ENCODE peak calls at places on chromosomes 2 and 18, in five cellular contexts. One of them, this sample, is unnamed.

GRCh38 chr2:236298924-236299475 is 34.8 kb upstream of the ASB18 start:
- DNase-seq in osteoblast: no peak
- DNase-seq in fibroblast of lung: no peak
- DNase-seq in K562: no peak
- DNase-seq in SK-N-SH: no peak
- DNase-seq in this sample: no peak

GRCh38 chr2:73176205-73176880 is 26.0 kb upstream of the NOTO start:
- DNase-seq in osteoblast: peak
- DNase-seq in K562: no peak
- DNase-seq in SK-N-SH: no peak
- DNase-seq in fibroblast of lung: no peak
- DNase-seq in this sample: peak

GRCh38 chr2:24452499-24452878 is 38.6 kb upstream of the NCOA1 start:
- DNase-seq in SK-N-SH: no peak
- DNase-seq in K562: no peak
- DNase-seq in fibroblast of lung: no peak
- DNase-seq in osteoblast: no peak
- DNase-seq in this sample: no peak

GRCh38 chr2:168518555-168519066 is 62.5 kb downstream of the CERS6 start:
- DNase-seq in K562: no peak
- DNase-seq in fibroblast of lung: peak
- DNase-seq in SK-N-SH: no peak
- DNase-seq in osteoblast: no peak
- DNase-seq in this sample: peak

GRCh38 chr2:188853307-188853706 is 120.9 kb upstream of the COL3A1 start:
- DNase-seq in fibroblast of lung: peak
- DNase-seq in osteoblast: no peak
- DNase-seq in K562: no peak
- DNase-seq in SK-N-SH: peak
- DNase-seq in this sample: no peak

GRCh38 chr2:186569906-186570305 is 19.9 kb upstream of the ITGAV start:
- DNase-seq in osteoblast: no peak
- DNase-seq in SK-N-SH: no peak
- DNase-seq in fibroblast of lung: no peak
- DNase-seq in K562: no peak
- DNase-seq in this sample: peak

GRCh38 chr2:102256874-102257462 is 54.4 kb upstream of the IL1RL1 start:
- DNase-seq in fibroblast of lung: no peak
- DNase-seq in K562: no peak
- DNase-seq in osteoblast: no peak
- DNase-seq in SK-N-SH: no peak
- DNase-seq in this sample: no peak

GRCh38 chr18:75173125-75173432 is 35.9 kb downstream of the PTGR3 start:
- DNase-seq in SK-N-SH: no peak
- DNase-seq in osteoblast: no peak
- DNase-seq in fibroblast of lung: peak
- DNase-seq in K562: peak
- DNase-seq in this sample: peak

GRCh38 chr2:56314809-56315208 is 131.0 kb downstream of the CCDC85A start:
- DNase-seq in fibroblast of lung: no peak
- DNase-seq in osteoblast: no peak
- DNase-seq in SK-N-SH: no peak
- DNase-seq in K562: no peak
- DNase-seq in this sample: no peak

GRCh38 chr18:77899972-77900754 is 650.5 kb downstream of the GALR1 start:
- DNase-seq in K562: peak
- DNase-seq in fibroblast of lung: peak
- DNase-seq in SK-N-SH: peak
- DNase-seq in osteoblast: peak
- DNase-seq in this sample: peak

GRCh38 chr2:232731470-232731869 is 34.3 kb downstream of the GIGYF2 start:
- DNase-seq in fibroblast of lung: peak
- DNase-seq in SK-N-SH: no peak
- DNase-seq in K562: no peak
- DNase-seq in osteoblast: no peak
- DNase-seq in this sample: no peak

GRCh38 chr2:24930768-24931167 is 10.7 kb upstream of the ADCY3 start:
- DNase-seq in osteoblast: no peak
- DNase-seq in SK-N-SH: no peak
- DNase-seq in K562: no peak
- DNase-seq in fibroblast of lung: no peak
- DNase-seq in this sample: peak

GRCh38 chr18:7273301-7273911 is 42.5 kb downstream of the LRRC30 start:
- DNase-seq in fibroblast of lung: peak
- DNase-seq in SK-N-SH: no peak
- DNase-seq in K562: no peak
- DNase-seq in osteoblast: peak
- DNase-seq in this sample: no peak

GRCh38 chr2:56009758-56010534 is 86.4 kb upstream of the EFEMP1 start:
- DNase-seq in K562: peak
- DNase-seq in SK-N-SH: peak
- DNase-seq in osteoblast: no peak
- DNase-seq in fibroblast of lung: peak
- DNase-seq in this sample: peak

GRCh38 chr18:49537232-49537876 is 24.5 kb upstream of the LIPG start:
- DNase-seq in osteoblast: no peak
- DNase-seq in K562: no peak
- DNase-seq in fibroblast of lung: no peak
- DNase-seq in SK-N-SH: no peak
- DNase-seq in this sample: no peak

GRCh38 chr2:176492583-176492982 is 223.3 kb downstream of the MTX2 start:
- DNase-seq in fibroblast of lung: no peak
- DNase-seq in K562: no peak
- DNase-seq in SK-N-SH: no peak
- DNase-seq in osteoblast: no peak
- DNase-seq in this sample: no peak

GRCh38 chr2:144670080-144670479 is 150.2 kb upstream of the ZEB2 start:
- DNase-seq in SK-N-SH: no peak
- DNase-seq in osteoblast: no peak
- DNase-seq in fibroblast of lung: no peak
- DNase-seq in K562: no peak
- DNase-seq in this sample: no peak

GRCh38 chr2:150023044-150023443 is 435.5 kb upstream of the MMADHC start:
- DNase-seq in SK-N-SH: no peak
- DNase-seq in K562: no peak
- DNase-seq in osteoblast: no peak
- DNase-seq in fibroblast of lung: no peak
- DNase-seq in this sample: no peak

GRCh38 chr2:177338177-177338721 is 54.3 kb upstream of the AGPS start:
- DNase-seq in SK-N-SH: no peak
- DNase-seq in K562: no peak
- DNase-seq in fibroblast of lung: peak
- DNase-seq in osteoblast: no peak
- DNase-seq in this sample: no peak

GRCh38 chr2:237616373-237617304 is 10.7 kb upstream of the LRRFIP1 start:
- DNase-seq in osteoblast: peak
- DNase-seq in K562: no peak
- DNase-seq in SK-N-SH: no peak
- DNase-seq in fibroblast of lung: peak
- DNase-seq in this sample: no peak
- H3K4me3 ChIP-seq in osteoblast: no peak
- H3K4me3 ChIP-seq in K562: no peak
- H3K4me3 ChIP-seq in SK-N-SH: no peak
- H3K4me3 ChIP-seq in fibroblast of lung: no peak
- H3K4me3 ChIP-seq in this sample: no peak

DNA sequence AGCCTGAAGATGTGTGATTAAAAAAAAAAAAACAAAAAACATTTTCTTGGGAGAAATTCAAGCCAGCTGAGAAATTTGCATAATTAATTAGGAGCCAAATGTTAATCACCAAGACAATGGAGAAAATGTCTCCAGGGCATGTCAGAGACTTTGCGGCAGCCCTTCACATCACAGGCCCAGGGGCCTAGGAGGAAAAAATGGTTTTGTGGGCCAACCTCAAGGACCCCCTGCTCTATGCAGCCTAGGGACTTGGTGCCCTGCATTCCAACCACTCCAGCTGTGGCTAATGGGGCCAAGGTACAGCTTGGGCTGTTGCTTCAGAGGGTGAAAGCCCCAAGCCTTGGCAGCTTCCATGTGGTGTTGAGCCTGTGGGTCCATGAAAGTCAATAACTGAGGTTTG is 241.9 kb upstream of the THUMPD2 start:
- DNase-seq in fibroblast of lung: no peak
- DNase-seq in osteoblast: no peak
- DNase-seq in SK-N-SH: no peak
- DNase-seq in K562: no peak
- DNase-seq in this sample: no peak
- H3K4me2 ChIP-seq in fibroblast of lung: no peak
- H3K4me2 ChIP-seq in osteoblast: no peak
- H3K4me2 ChIP-seq in SK-N-SH: no peak
- H3K4me2 ChIP-seq in K562: no peak
- H3K4me2 ChIP-seq in this sample: no peak

DNA sequence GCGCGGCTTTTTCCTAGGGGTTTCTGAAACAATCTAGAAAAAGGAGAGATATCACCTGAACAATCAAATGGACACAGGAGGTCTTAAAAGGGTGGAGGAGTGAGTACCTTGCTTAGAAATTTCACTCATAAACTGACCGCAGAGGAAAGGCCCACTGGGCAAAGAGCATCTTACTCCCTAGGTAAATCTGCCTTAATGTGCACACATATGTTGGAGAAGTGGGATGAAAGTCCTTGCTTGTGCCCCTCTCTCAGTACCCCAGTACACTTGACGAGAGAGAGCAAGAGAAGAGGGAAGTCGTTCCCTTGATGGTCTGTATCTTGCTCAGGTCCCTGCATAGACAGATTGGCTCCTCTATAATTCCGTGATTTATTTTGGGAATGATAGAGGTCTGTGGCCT is 6.7 kb downstream of the TBR1 start:
- DNase-seq in K562: no peak
- DNase-seq in fibroblast of lung: no peak
- DNase-seq in osteoblast: no peak
- DNase-seq in SK-N-SH: no peak
- DNase-seq in this sample: peak
- H3K4me3 ChIP-seq in K562: no peak
- H3K4me3 ChIP-seq in fibroblast of lung: no peak
- H3K4me3 ChIP-seq in osteoblast: no peak
- H3K4me3 ChIP-seq in SK-N-SH: no peak
- H3K4me3 ChIP-seq in this sample: peak

GRCh38 chr2:29010946-29011649 is 30.0 kb downstream of the TOGARAM2 start:
- DNase-seq in osteoblast: peak
- DNase-seq in K562: no peak
- DNase-seq in SK-N-SH: no peak
- DNase-seq in fibroblast of lung: peak
- DNase-seq in this sample: peak
- H3K4me2 ChIP-seq in osteoblast: no peak
- H3K4me2 ChIP-seq in K562: no peak
- H3K4me2 ChIP-seq in SK-N-SH: no peak
- H3K4me2 ChIP-seq in fibroblast of lung: no peak
- H3K4me2 ChIP-seq in this sample: no peak

This sample was measured in GM23338.